ENCODE peak calls at places on chromosomes 11 and 22, in four cellular contexts. Q is GM12878, W is K562, X is GM12891. E is an unnamed sample.

GRCh38 chr11:10792385-10793068 is 16.2 kb downstream of the EIF4G2 start:
- DNase-seq in Q (peak), W (peak), X (peak), E (no peak)

GRCh38 chr11:34454308-34455032 is 15.7 kb downstream of the CAT start:
- DNase-seq in Q (no peak), W (no peak), X (no peak), E (no peak)

GRCh38 chr11:24239016-24239720 is 257.7 kb upstream of the LUZP2 start:
- DNase-seq in Q (no peak), W (no peak), X (no peak), E (no peak)

GRCh38 chr11:62497132-62497915 is 49.3 kb downstream of the AHNAK start:
- DNase-seq in Q (peak), W (peak), X (no peak), E (peak)

GRCh38 chr11:27409060-27409459 is 46.0 kb upstream of the CCDC34 start:
- DNase-seq in Q (no peak), W (no peak), X (no peak), E (no peak)

GRCh38 chr11:126080206-126080941 is 17.7 kb upstream of the CDON start:
- DNase-seq in Q (no peak), W (no peak), X (no peak), E (no peak)

GRCh38 chr11:123741159-123741951 is at the start of gene ZNF202:
- DNase-seq in Q (peak), W (peak), X (peak), E (peak)

GRCh38 chr11:636511-637332 is at the start of gene DRD4:
- DNase-seq in Q (no peak), W (no peak), X (no peak), E (no peak)

GRCh38 chr11:72589802-72590761 is 84.1 kb downstream of the PDE2A start:
- DNase-seq in Q (no peak), W (peak), X (no peak), E (peak)

GRCh38 chr11:126345759-126346585 is 9.5 kb upstream of the ST3GAL4 start:
- DNase-seq in Q (no peak), W (peak), X (no peak), E (peak)

GRCh38 chr11:398826-399225 is 4.8 kb downstream of the PKP3 start:
- DNase-seq in Q (no peak), W (no peak), X (no peak), E (no peak)

GRCh38 chr11:94740083-94740974 is 27.8 kb upstream of the AMOTL1 start:
- DNase-seq in Q (no peak), W (no peak), X (peak), E (no peak)

GRCh38 chr11:35615911-35616900 is 2.1 kb upstream of the FJX1 start:
- DNase-seq in Q (no peak), W (peak), X (no peak), E (no peak)

GRCh38 chr11:70501026-70501901 is 102.9 kb downstream of the CTTN start:
- DNase-seq in Q (no peak), W (no peak), X (no peak), E (no peak)

GRCh38 chr11:85170184-85170583 is 457.0 kb downstream of the DLG2 start:
- DNase-seq in Q (no peak), W (no peak), X (no peak), E (no peak)

DNA sequence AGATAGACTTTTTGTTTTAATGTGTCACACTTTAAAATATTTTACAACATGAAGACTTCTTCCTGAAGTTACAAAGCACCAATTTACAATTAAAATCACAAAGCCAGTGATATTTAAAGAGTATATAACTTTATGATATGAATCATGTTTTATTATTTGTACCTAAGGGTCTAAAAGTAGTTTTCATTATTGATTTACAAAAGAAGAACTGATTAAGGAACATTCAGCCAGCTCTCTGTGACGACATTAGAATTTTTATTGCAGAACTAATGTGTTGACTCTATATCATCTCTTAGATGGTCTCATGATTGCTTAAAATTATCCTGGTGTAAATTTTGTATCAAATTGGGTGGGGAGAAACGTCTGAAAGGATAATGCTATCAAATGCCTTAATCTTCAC is 82.8 kb upstream of the ALKBH3 start:
- DNase-seq in Q (no peak), W (no peak), X (no peak), E (no peak)
- TF ChIP-seq POLR2AphosphoS5 in Q (no peak), W (no peak), X (no peak), E (no peak)

GRCh38 chr11:61091373-61092279 is 10.7 kb upstream of the CD5 start:
- DNase-seq in Q (no peak), W (peak), X (no peak), E (no peak)
- TF ChIP-seq SPI1 in Q (no peak), W (no peak), X (no peak), E (no peak)

DNA sequence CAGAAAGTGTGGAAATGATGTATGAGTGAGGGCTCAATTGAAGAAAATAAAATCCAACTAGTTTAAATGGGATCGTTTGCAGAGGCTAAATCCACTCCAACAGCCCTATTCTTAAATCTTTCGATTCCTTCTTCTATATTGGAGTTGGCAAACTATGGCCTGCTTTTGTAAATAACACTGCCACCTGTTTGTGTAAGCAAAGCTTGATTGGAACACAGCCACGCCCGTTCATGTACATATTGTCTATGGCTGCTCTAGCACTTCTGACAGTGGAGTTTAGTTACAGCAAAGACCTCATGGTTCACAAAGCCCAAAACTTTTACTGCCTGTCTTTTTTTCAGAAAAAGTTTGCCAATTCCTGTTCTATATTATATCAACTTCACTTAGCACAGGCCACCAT is 40.6 kb upstream of the RCN1 start:
- DNase-seq in Q (no peak), W (no peak), X (no peak), E (no peak)
- TF ChIP-seq POLR2AphosphoS5 in Q (no peak), W (no peak), X (no peak), E (no peak)

GRCh38 chr11:118889796-118890195 is 6.1 kb downstream of the CXCR5 start:
- DNase-seq in Q (no peak), W (no peak), X (no peak), E (no peak)
- TF ChIP-seq SPI1 in Q (no peak), W (no peak), X (no peak), E (no peak)

GRCh38 chr22:33347002-33347401 is 288.8 kb upstream of the SYN3 start:
- DNase-seq in Q (no peak), W (no peak), X (no peak), E (no peak)
- TF ChIP-seq POLR2AphosphoS5 in Q (no peak), W (no peak), X (no peak), E (no peak)

GRCh38 chr11:75474878-75475766 is 42.1 kb upstream of the KLHL35 start:
- DNase-seq in Q (no peak), W (peak), X (peak), E (peak)
- TF ChIP-seq SPI1 in Q (no peak), W (peak), X (no peak), E (no peak)

GRCh38 chr11:3094223-3094824 is 37.1 kb upstream of the CARS1 start:
- DNase-seq in Q (no peak), W (no peak), X (no peak), E (no peak)
- TF ChIP-seq POLR2AphosphoS5 in Q (no peak), W (no peak), X (no peak), E (no peak)

DNA sequence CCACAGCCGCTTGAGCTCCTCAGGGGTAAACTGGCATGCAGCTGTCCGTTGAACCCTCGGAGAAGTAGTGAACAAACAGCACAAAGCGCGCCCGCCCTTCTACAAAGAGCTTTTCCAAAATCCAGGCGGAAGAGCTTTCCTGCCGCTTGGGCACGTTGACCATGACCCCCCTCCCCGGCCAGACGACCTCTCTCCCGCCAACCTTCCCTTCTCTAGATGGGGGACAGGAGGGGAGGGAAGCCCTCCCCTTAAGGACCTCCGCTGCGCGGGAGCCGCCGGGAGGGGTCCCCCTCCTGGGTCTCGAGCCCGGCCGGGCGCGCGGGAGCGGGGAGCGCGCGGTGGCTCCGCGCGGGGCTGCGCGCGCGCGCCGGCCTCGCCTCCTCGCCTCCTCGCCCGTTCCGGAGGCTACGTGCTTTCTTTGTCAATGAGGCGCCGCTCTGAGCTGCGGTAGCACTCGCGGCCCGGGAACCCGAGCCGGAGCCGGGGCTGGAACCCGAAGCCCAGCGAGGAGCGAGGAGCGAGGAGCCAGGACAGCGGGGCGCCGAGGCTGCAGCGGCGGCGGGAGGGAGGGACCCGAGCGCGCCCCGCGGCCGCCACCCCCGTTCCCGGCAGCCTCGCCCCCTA is 118.6 kb downstream of the HIPK3 start:
- DNase-seq in Q (no peak), W (no peak), X (peak), E (no peak)
- TF ChIP-seq SPI1 in Q (no peak), W (no peak), X (no peak), E (no peak)

GRCh38 chr11:96288915-96289314 is 54.1 kb downstream of the MAML2 start:
- DNase-seq in Q (peak), W (no peak), X (no peak), E (no peak)

GRCh38 chr11:96287796-96288439 is 55.1 kb downstream of the MAML2 start:
- DNase-seq in Q (no peak), W (no peak), X (no peak), E (no peak)

GRCh38 chr11:96292291-96293010 is 50.5 kb downstream of the MAML2 start:
- DNase-seq in Q (no peak), W (no peak), X (no peak), E (no peak)

GRCh38 chr11:96293109-96293508 is 49.9 kb downstream of the MAML2 start:
- DNase-seq in Q (no peak), W (no peak), X (no peak), E (no peak)

GRCh38 chr11:96290631-96291030 is 52.4 kb downstream of the MAML2 start:
- DNase-seq in Q (no peak), W (no peak), X (no peak), E (no peak)
- TF ChIP-seq POLR2AphosphoS5 in Q (no peak), W (no peak), X (no peak), E (no peak)

GRCh38 chr11:119209186-119209585 is 3.0 kb downstream of the CBL start:
- DNase-seq in Q (no peak), W (no peak), X (no peak), E (no peak)

GRCh38 chr11:119207607-119208006 is 1.5 kb downstream of the CBL start:
- DNase-seq in Q (no peak), W (no peak), X (no peak), E (no peak)

GRCh38 chr11:119206512-119207299 is 567 bp downstream of the CBL start:
- DNase-seq in Q (no peak), W (peak), X (no peak), E (peak)

GRCh38 chr11:119205574-119206511 is at the start of gene CBL:
- DNase-seq in Q (peak), W (peak), X (peak), E (peak)

DNA sequence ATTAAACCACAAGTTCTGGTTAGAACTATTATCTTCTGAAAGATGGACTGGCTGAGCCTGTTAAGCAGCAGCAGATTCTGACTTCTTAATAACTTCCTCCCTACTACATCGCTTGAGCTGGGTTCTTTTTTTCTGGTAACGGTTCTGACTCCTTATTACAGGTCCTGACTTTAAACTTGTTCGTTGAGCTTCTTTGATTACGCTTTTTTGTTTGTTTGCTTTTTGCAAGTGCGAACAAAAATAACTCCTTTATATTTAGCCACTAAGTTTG is 1.1 kb downstream of the CBL start:
- DNase-seq in Q (no peak), W (no peak), X (no peak), E (no peak)
- TF ChIP-seq SPI1 in Q (no peak), W (peak), X (peak), E (peak)

E was measured in HL-60.